ENCODE peak calls at places on chromosome 13, in five cellular contexts. One of them, this sample, is unnamed.

GRCh38 chr13:48976677-48977625 is 1.2 kb downstream of the FNDC3A start:
- DNase-seq in islet precursor cell: no peak
- DNase-seq in lung microvascular endothelial cell: peak; percentile 61
- DNase-seq in NCI-H774: no peak
- DNase-seq in NCI-H1417: no peak
- DNase-seq in this sample: peak; percentile 5

GRCh38 chr13:57784633-57785032 is 153.1 kb downstream of the PCDH17 start:
- DNase-seq in islet precursor cell: no peak
- DNase-seq in lung microvascular endothelial cell: no peak
- DNase-seq in NCI-H774: no peak
- DNase-seq in NCI-H1417: no peak
- DNase-seq in this sample: no peak

GRCh38 chr13:100197591-100198365 is 108.9 kb downstream of the PCCA start:
- DNase-seq in islet precursor cell: no peak
- DNase-seq in lung microvascular endothelial cell: no peak
- DNase-seq in NCI-H774: no peak
- DNase-seq in NCI-H1417: no peak
- DNase-seq in this sample: no peak

GRCh38 chr13:70249332-70250064 is 141.2 kb upstream of the KLHL1 start:
- DNase-seq in islet precursor cell: peak; percentile 89
- DNase-seq in lung microvascular endothelial cell: no peak
- DNase-seq in NCI-H774: no peak
- DNase-seq in NCI-H1417: no peak
- DNase-seq in this sample: no peak

GRCh38 chr13:77521194-77521593 is 14.3 kb upstream of the SCEL start:
- DNase-seq in islet precursor cell: no peak
- DNase-seq in lung microvascular endothelial cell: peak; percentile 21
- DNase-seq in NCI-H774: no peak
- DNase-seq in NCI-H1417: no peak
- DNase-seq in this sample: no peak

GRCh38 chr13:95386370-95386769 is 85.1 kb upstream of the ABCC4 start:
- DNase-seq in islet precursor cell: no peak
- DNase-seq in lung microvascular endothelial cell: no peak
- DNase-seq in NCI-H774: no peak
- DNase-seq in NCI-H1417: no peak
- DNase-seq in this sample: no peak

GRCh38 chr13:113581871-113582270 is 2.7 kb upstream of the TFDP1 start:
- DNase-seq in islet precursor cell: peak; percentile 20
- DNase-seq in lung microvascular endothelial cell: no peak
- DNase-seq in NCI-H774: no peak
- DNase-seq in NCI-H1417: no peak
- DNase-seq in this sample: no peak

GRCh38 chr13:36884235-36884634 is 35.8 kb downstream of the SMAD9 start:
- DNase-seq in islet precursor cell: no peak
- DNase-seq in lung microvascular endothelial cell: no peak
- DNase-seq in NCI-H774: no peak
- DNase-seq in NCI-H1417: no peak
- DNase-seq in this sample: no peak

GRCh38 chr13:51519839-51520238 is 64.4 kb upstream of the WDFY2 start:
- DNase-seq in islet precursor cell: no peak
- DNase-seq in lung microvascular endothelial cell: no peak
- DNase-seq in NCI-H774: no peak
- DNase-seq in NCI-H1417: no peak
- DNase-seq in this sample: no peak

GRCh38 chr13:92175330-92175729 is 776.9 kb downstream of the GPC5 start:
- DNase-seq in islet precursor cell: peak; percentile 53
- DNase-seq in lung microvascular endothelial cell: peak; percentile 20
- DNase-seq in NCI-H774: no peak
- DNase-seq in NCI-H1417: peak; percentile 29
- DNase-seq in this sample: peak; percentile 2

GRCh38 chr13:95485045-95485517 is 67.4 kb upstream of the CLDN10 start:
- DNase-seq in islet precursor cell: no peak
- DNase-seq in lung microvascular endothelial cell: peak; percentile 78
- DNase-seq in NCI-H774: no peak
- DNase-seq in NCI-H1417: no peak
- DNase-seq in this sample: no peak

GRCh38 chr13:29511980-29512379 is 83.5 kb downstream of the SLC7A1 start:
- DNase-seq in islet precursor cell: no peak
- DNase-seq in lung microvascular endothelial cell: no peak
- DNase-seq in NCI-H774: no peak
- DNase-seq in NCI-H1417: no peak
- DNase-seq in this sample: no peak

GRCh38 chr13:67227131-67227983 is 2.8 kb downstream of the PCDH9 start:
- DNase-seq in islet precursor cell: no peak
- DNase-seq in lung microvascular endothelial cell: no peak
- DNase-seq in NCI-H774: no peak
- DNase-seq in NCI-H1417: no peak
- DNase-seq in this sample: no peak

GRCh38 chr13:107099661-107100060 is 531.7 kb upstream of the ARGLU1 start:
- DNase-seq in islet precursor cell: peak; percentile 73
- DNase-seq in lung microvascular endothelial cell: no peak
- DNase-seq in NCI-H774: no peak
- DNase-seq in NCI-H1417: no peak
- DNase-seq in this sample: no peak

GRCh38 chr13:33348366-33348765 is 62.8 kb upstream of the STARD13 start:
- DNase-seq in islet precursor cell: no peak
- DNase-seq in lung microvascular endothelial cell: no peak
- DNase-seq in NCI-H774: no peak
- DNase-seq in NCI-H1417: no peak
- DNase-seq in this sample: no peak

GRCh38 chr13:93227906-93228801 is 1.5 kb downstream of the GPC6 start:
- DNase-seq in islet precursor cell: peak; percentile 95
- DNase-seq in lung microvascular endothelial cell: no peak
- DNase-seq in NCI-H774: peak; percentile 34
- DNase-seq in NCI-H1417: peak; percentile 99
- DNase-seq in this sample: no peak

GRCh38 chr13:88124142-88124541 is 453.0 kb downstream of the SLITRK5 start:
- DNase-seq in islet precursor cell: no peak
- DNase-seq in lung microvascular endothelial cell: no peak
- DNase-seq in NCI-H774: no peak
- DNase-seq in NCI-H1417: no peak
- DNase-seq in this sample: no peak

GRCh38 chr13:106498158-106498557 is 37.3 kb downstream of the EFNB2 start:
- DNase-seq in islet precursor cell: no peak
- DNase-seq in lung microvascular endothelial cell: no peak
- DNase-seq in NCI-H774: no peak
- DNase-seq in NCI-H1417: no peak
- DNase-seq in this sample: no peak

GRCh38 chr13:33249066-33249465 is 36.5 kb downstream of the STARD13 start:
- DNase-seq in islet precursor cell: no peak
- DNase-seq in lung microvascular endothelial cell: peak; percentile 75
- DNase-seq in NCI-H774: no peak
- DNase-seq in NCI-H1417: no peak
- DNase-seq in this sample: peak; percentile 36

GRCh38 chr13:89053418-89053817 is 1382.2 kb downstream of the SLITRK5 start:
- DNase-seq in islet precursor cell: no peak
- DNase-seq in lung microvascular endothelial cell: no peak
- DNase-seq in NCI-H774: no peak
- DNase-seq in NCI-H1417: no peak
- DNase-seq in this sample: no peak

GRCh38 chr13:35768126-35768525 is 291.6 kb upstream of the MAB21L1 start:
- DNase-seq in islet precursor cell: no peak
- DNase-seq in lung microvascular endothelial cell: no peak
- DNase-seq in NCI-H774: no peak
- DNase-seq in NCI-H1417: peak; percentile 61
- DNase-seq in this sample: no peak

GRCh38 chr13:31377946-31378345 is 178.2 kb downstream of the B3GLCT start:
- DNase-seq in islet precursor cell: no peak
- DNase-seq in lung microvascular endothelial cell: no peak
- DNase-seq in NCI-H774: no peak
- DNase-seq in NCI-H1417: no peak
- DNase-seq in this sample: no peak

GRCh38 chr13:48411281-48412099 is 1.4 kb downstream of the LPAR6 start:
- DNase-seq in islet precursor cell: no peak
- DNase-seq in lung microvascular endothelial cell: no peak
- DNase-seq in NCI-H774: no peak
- DNase-seq in NCI-H1417: no peak
- DNase-seq in this sample: no peak

GRCh38 chr13:97911311-97912138 is 42.0 kb upstream of the IPO5 start:
- DNase-seq in islet precursor cell: no peak
- DNase-seq in lung microvascular endothelial cell: peak; percentile 1
- DNase-seq in NCI-H774: no peak
- DNase-seq in NCI-H1417: peak; percentile 11
- DNase-seq in this sample: no peak

GRCh38 chr13:38950987-38951386 is 39.6 kb downstream of the STOML3 start:
- DNase-seq in islet precursor cell: no peak
- DNase-seq in lung microvascular endothelial cell: peak; percentile 66
- DNase-seq in NCI-H774: no peak
- DNase-seq in NCI-H1417: no peak
- DNase-seq in this sample: peak; percentile 61

GRCh38 chr13:106477303-106477702 is 58.2 kb downstream of the EFNB2 start:
- DNase-seq in islet precursor cell: no peak
- DNase-seq in lung microvascular endothelial cell: no peak
- DNase-seq in NCI-H774: peak; percentile 16
- DNase-seq in NCI-H1417: no peak
- DNase-seq in this sample: no peak

GRCh38 chr13:49935171-49936084 is 712 bp downstream of the SPRYD7 start:
- DNase-seq in islet precursor cell: peak; percentile 90
- DNase-seq in lung microvascular endothelial cell: peak; percentile 23
- DNase-seq in NCI-H774: no peak
- DNase-seq in NCI-H1417: no peak
- DNase-seq in this sample: no peak

GRCh38 chr13:112869202-112870061 is 99.6 kb upstream of the MCF2L start:
- DNase-seq in islet precursor cell: no peak
- DNase-seq in lung microvascular endothelial cell: no peak
- DNase-seq in NCI-H774: no peak
- DNase-seq in NCI-H1417: no peak
- DNase-seq in this sample: no peak

GRCh38 chr13:114161644-114162532 is 17.2 kb upstream of the CFAP97D2 start:
- DNase-seq in islet precursor cell: no peak
- DNase-seq in lung microvascular endothelial cell: peak; percentile 66
- DNase-seq in NCI-H774: no peak
- DNase-seq in NCI-H1417: no peak
- DNase-seq in this sample: peak; percentile 86

GRCh38 chr13:98869408-98870090 is 108.3 kb downstream of the DOCK9 start:
- DNase-seq in islet precursor cell: no peak
- DNase-seq in lung microvascular endothelial cell: peak; percentile 67
- DNase-seq in NCI-H774: no peak
- DNase-seq in NCI-H1417: no peak
- DNase-seq in this sample: peak; percentile 77

GRCh38 chr13:99067160-99067985 is 89.5 kb upstream of the DOCK9 start:
- DNase-seq in islet precursor cell: peak; percentile 92
- DNase-seq in lung microvascular endothelial cell: no peak
- DNase-seq in NCI-H774: no peak
- DNase-seq in NCI-H1417: no peak
- DNase-seq in this sample: no peak

GRCh38 chr13:95137096-95137495 is 164.2 kb downstream of the ABCC4 start:
- DNase-seq in islet precursor cell: no peak
- DNase-seq in lung microvascular endothelial cell: peak; percentile 48
- DNase-seq in NCI-H774: no peak
- DNase-seq in NCI-H1417: no peak
- DNase-seq in this sample: peak; percentile 76

GRCh38 chr13:26664942-26665341 is 95.6 kb downstream of the GPR12 start:
- DNase-seq in islet precursor cell: no peak
- DNase-seq in lung microvascular endothelial cell: no peak
- DNase-seq in NCI-H774: no peak
- DNase-seq in NCI-H1417: peak; percentile 23
- DNase-seq in this sample: no peak

GRCh38 chr13:30107126-30107525 is 200.2 kb downstream of the KATNAL1 start:
- DNase-seq in islet precursor cell: no peak
- DNase-seq in lung microvascular endothelial cell: no peak
- DNase-seq in NCI-H774: no peak
- DNase-seq in NCI-H1417: no peak
- DNase-seq in this sample: no peak

GRCh38 chr13:112245179-112245724 is 130.9 kb upstream of the SPACA7 start:
- DNase-seq in islet precursor cell: peak; percentile 49
- DNase-seq in lung microvascular endothelial cell: no peak
- DNase-seq in NCI-H774: no peak
- DNase-seq in NCI-H1417: no peak
- DNase-seq in this sample: no peak

GRCh38 chr13:41463823-41464602 is 6.7 kb downstream of the RGCC start:
- DNase-seq in islet precursor cell: no peak
- DNase-seq in lung microvascular endothelial cell: no peak
- DNase-seq in NCI-H774: no peak
- DNase-seq in NCI-H1417: no peak
- DNase-seq in this sample: no peak

GRCh38 chr13:112893570-112894422 is 75.2 kb upstream of the MCF2L start:
- DNase-seq in islet precursor cell: peak; percentile 93
- DNase-seq in lung microvascular endothelial cell: peak; percentile 67
- DNase-seq in NCI-H774: peak; percentile 92
- DNase-seq in NCI-H1417: peak; percentile 89
- DNase-seq in this sample: peak; percentile 42

GRCh38 chr13:74052402-74052928 is 81.7 kb downstream of the KLF12 start:
- DNase-seq in islet precursor cell: no peak
- DNase-seq in lung microvascular endothelial cell: no peak
- DNase-seq in NCI-H774: no peak
- DNase-seq in NCI-H1417: no peak
- DNase-seq in this sample: no peak